ENCODE peak calls at places on chromosomes 16 and 17, in nine cellular contexts. D is trophoblast cell; Q is brain microvascular endothelial cell; P is CD4-positive, alpha-beta T cell; F is adrenal gland; E is spleen; C is uterus; X is kidney; U is Peyer's patch. I is an unnamed sample.

GRCh38 chr17:16623282-16623681 is 30.4 kb downstream of the ZNF624 start:
- DNase-seq in D (no peak), Q (no peak), P (no peak), F (no peak), E (no peak), C (no peak), X (no peak), U (no peak), I (no peak)

GRCh38 chr17:80029235-80029974 is 6.3 kb downstream of the TBC1D16 start:
- DNase-seq in D (peak), Q (peak), P (no peak), F (peak), E (no peak), C (peak), X (peak), U (no peak), I (peak)

GRCh38 chr17:32323784-32324590 is 18.0 kb downstream of the C17orf75 start:
- DNase-seq in D (no peak), Q (peak), P (no peak), F (peak), E (peak), C (no peak), X (peak), U (no peak), I (no peak)

GRCh38 chr17:2749784-2750181 is 331 bp upstream of the CCDC92B start:
- DNase-seq in D (peak), Q (peak), P (peak), F (peak), E (peak), C (peak), X (peak), U (peak), I (peak)

GRCh38 chr17:68718924-68719323 is 117.8 kb upstream of the FAM20A start:
- DNase-seq in D (no peak), Q (no peak), P (no peak), F (no peak), E (no peak), C (no peak), X (no peak), U (no peak), I (no peak)

GRCh38 chr16:69223882-69224281 is 36.9 kb downstream of the SNTB2 start:
- DNase-seq in D (no peak), Q (no peak), P (no peak), F (no peak), E (no peak), C (no peak), X (no peak), U (no peak), I (no peak)

GRCh38 chr17:2911035-2911754 is 115.0 kb downstream of the RAP1GAP2 start:
- DNase-seq in D (no peak), Q (no peak), P (no peak), F (no peak), E (no peak), C (no peak), X (no peak), U (no peak), I (no peak)

GRCh38 chr16:84785843-84786538 is 33.8 kb upstream of the CRISPLD2 start:
- DNase-seq in D (no peak), Q (peak), P (no peak), F (no peak), E (peak), C (no peak), X (no peak), U (no peak), I (no peak)

GRCh38 chr17:67098022-67098421 is 53.7 kb downstream of the CACNG1 start:
- DNase-seq in D (no peak), Q (no peak), P (no peak), F (no peak), E (no peak), C (no peak), X (no peak), U (no peak), I (no peak)
- H3K27ac ChIP-seq in D (no peak), Q (no peak), P (no peak), F (no peak), E (no peak), C (no peak), X (no peak), U (no peak), I (peak)

DNA sequence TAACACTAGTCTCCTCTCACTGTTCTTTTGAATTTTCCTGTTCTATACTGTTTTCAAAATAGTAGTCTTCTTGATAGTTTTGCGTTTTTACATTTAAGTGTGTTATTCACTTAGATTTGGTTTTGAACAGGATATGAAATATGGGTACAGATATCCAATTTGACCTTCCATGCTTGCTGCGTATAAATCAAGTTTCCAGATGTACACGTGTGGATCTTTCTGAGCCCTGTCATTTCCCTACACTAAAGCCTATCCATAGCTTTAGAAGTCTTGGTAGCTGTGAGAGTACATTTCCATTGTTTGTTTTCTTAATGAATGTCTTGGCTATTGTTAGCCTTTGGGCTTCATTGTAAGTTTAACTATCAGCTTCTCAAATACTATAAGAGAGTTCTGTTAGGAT is 20.4 kb downstream of the CYLD start:
- DNase-seq in D (no peak), Q (no peak), P (no peak), F (no peak), E (no peak), C (no peak), X (no peak), U (no peak), I (no peak)
- H3K27ac ChIP-seq in D (no peak), Q (no peak), P (no peak), F (no peak), E (no peak), C (no peak), X (no peak), U (no peak), I (no peak)

DNA sequence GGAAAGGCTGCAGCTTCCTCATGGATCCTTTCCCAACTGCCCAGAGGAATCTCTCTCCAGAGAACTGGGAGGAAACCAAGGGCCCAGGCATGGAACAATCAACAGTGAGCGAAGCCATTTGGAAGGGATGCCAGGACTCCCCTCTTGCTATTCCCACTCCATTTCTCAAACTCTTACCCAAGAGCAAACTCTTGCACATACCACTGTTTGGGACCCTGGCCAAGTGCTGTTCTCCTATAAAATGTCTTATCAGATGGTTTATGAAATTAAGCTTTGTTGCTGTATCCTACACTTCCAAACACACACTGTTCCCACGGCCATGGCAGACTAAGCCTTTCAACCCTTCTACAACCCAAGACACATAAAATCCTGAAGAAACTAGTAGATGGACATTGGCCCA is 48.3 kb upstream of the AXIN2 start:
- DNase-seq in D (no peak), Q (no peak), P (no peak), F (peak), E (no peak), C (no peak), X (no peak), U (no peak), I (no peak)
- H3K27ac ChIP-seq in D (no peak), Q (no peak), P (no peak), F (no peak), E (no peak), C (no peak), X (no peak), U (no peak), I (no peak)

DNA sequence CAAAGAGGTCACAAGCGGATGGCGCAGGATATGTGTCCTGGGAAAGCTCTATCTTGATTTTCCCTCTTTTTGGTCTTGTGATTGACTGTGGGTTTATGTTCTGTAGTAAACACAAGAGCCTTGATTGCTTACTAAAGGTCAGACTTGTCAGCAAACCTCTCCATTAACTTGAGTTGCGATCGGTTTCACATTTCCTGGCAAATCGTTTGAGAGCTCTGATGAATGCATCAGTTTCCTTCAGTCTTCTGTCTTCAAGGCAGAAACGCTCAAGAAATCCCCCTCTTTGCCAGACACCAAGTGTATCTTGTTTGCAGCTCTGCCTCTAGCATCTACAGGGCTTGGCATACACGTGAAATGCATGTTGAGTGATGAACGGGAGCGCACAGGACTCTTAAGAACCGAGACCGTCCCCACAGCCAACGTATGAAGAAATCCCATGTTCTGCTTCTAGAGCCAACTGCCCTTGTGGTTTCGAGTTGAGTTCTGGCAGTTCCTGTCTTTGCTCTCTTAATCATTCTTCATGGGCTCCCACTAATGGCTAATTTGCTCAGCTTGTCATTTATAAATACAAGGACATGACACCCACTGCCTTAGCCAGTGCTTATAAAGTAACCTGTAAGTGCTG is 143.3 kb downstream of the PITPNC1 start:
- DNase-seq in D (peak), Q (no peak), P (no peak), F (no peak), E (no peak), C (peak), X (no peak), U (no peak), I (peak)
- H3K27ac ChIP-seq in D (no peak), Q (no peak), P (no peak), F (no peak), E (peak), C (no peak), X (no peak), U (peak), I (no peak)

DNA sequence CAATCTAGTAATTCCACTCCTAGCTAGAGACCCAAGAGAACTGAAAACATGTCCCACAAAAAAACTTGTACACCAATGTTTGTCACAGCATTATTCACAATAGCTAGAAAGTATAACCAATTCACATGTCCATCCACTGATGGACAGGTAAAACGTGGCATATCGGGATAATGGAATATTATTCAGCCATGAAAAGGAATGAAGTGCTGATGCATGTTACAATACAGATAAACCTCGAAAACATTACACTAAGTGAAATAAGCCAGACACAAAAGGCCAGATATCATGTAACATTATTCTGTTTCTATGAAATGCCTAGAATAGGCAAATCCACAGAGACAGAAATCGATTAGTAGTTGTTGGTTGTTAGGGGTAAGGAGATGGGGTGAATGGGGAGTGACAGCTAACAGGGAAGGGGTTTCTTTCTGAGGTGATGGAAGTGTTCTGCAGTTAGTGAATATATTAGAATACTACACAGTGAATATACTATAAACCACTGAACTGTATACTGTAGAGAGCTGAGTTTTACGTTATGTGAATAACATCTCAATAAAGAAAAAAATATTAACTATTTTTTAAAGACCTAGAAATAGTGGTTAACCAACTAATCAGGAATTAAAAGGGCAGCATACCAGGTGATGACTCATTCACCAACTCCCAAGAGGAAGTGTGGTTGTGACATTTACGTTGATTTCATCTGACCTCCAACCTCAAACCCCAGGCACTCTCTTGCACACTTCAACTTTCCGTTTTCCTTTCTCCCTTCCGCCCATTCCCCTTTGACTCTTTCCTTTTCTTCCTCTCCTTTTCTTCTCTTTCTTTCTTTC is 48.6 kb downstream of the GAS7 start:
- DNase-seq in D (peak), Q (peak), P (no peak), F (no peak), E (no peak), C (no peak), X (no peak), U (no peak), I (no peak)
- H3K27ac ChIP-seq in D (no peak), Q (no peak), P (no peak), F (no peak), E (no peak), C (no peak), X (no peak), U (no peak), I (no peak)

I was measured in psoas muscle.